ENCODE peak calls at places on chromosomes 11 and 22, in nine cellular contexts. U, X, H, L, D, O, P, T and E are unnamed samples.

GRCh38 chr11:11979487-11980117 is 28.8 kb downstream of the DKK3 start:
- DNase-seq in U (no peak), X (no peak), H (peak), L (peak), D (peak), O (no peak), P (peak), T (no peak), E (no peak)

GRCh38 chr11:69924308-69925161 is 105.3 kb upstream of the FGF3 start:
- DNase-seq in U (no peak), X (no peak), H (no peak), L (no peak), D (no peak), O (no peak), P (no peak), T (peak), E (no peak)

GRCh38 chr11:119029340-119030028 is 1.2 kb downstream of the SLC37A4 start:
- DNase-seq in U (peak), X (peak), H (peak), L (no peak), D (no peak), O (no peak), P (peak), T (peak), E (no peak)

GRCh38 chr11:63099555-63099954 is 44.5 kb downstream of the SLC22A24 start:
- DNase-seq in U (no peak), X (no peak), H (no peak), L (no peak), D (peak), O (no peak), P (no peak), T (no peak), E (no peak)

GRCh38 chr22:39727541-39727940 is 157.0 kb downstream of the CACNA1I start:
- DNase-seq in U (no peak), X (no peak), H (peak), L (no peak), D (no peak), O (no peak), P (no peak), T (no peak), E (no peak)

GRCh38 chr11:10322830-10323792 is 18.2 kb downstream of the ADM start:
- DNase-seq in U (peak), X (peak), H (peak), L (peak), D (peak), O (peak), P (peak), T (peak), E (no peak)

GRCh38 chr11:76579047-76579751 is 91.3 kb downstream of the LRRC32 start:
- DNase-seq in U (no peak), X (no peak), H (peak), L (no peak), D (no peak), O (peak), P (no peak), T (peak), E (no peak)

GRCh38 chr11:69149646-69150045 is 6.1 kb upstream of the SMIM38 start:
- DNase-seq in U (no peak), X (no peak), H (no peak), L (no peak), D (no peak), O (no peak), P (no peak), T (no peak), E (no peak)

GRCh38 chr11:27563201-27563600 is 56.6 kb upstream of the LIN7C start:
- DNase-seq in U (no peak), X (no peak), H (no peak), L (no peak), D (peak), O (no peak), P (no peak), T (no peak), E (no peak)

GRCh38 chr11:9060700-9061111 is 30.7 kb downstream of the SCUBE2 start:
- DNase-seq in U (no peak), X (peak), H (peak), L (no peak), D (no peak), O (no peak), P (no peak), T (no peak), E (no peak)

GRCh38 chr11:118789501-118790356 is 1.2 kb downstream of the DDX6 start:
- DNase-seq in U (peak), X (no peak), H (peak), L (no peak), D (peak), O (no peak), P (no peak), T (no peak), E (no peak)

GRCh38 chr11:134479206-134479955 is 67.3 kb upstream of the B3GAT1 start:
- DNase-seq in U (no peak), X (no peak), H (peak), L (no peak), D (no peak), O (no peak), P (no peak), T (no peak), E (no peak)

GRCh38 chr11:134063096-134063495 is 5.8 kb upstream of the JAM3 start:
- DNase-seq in U (no peak), X (no peak), H (no peak), L (no peak), D (no peak), O (no peak), P (no peak), T (no peak), E (no peak)

GRCh38 chr11:109423114-109423859 is 1.3 kb downstream of the C11orf87 start:
- DNase-seq in U (no peak), X (no peak), H (peak), L (no peak), D (peak), O (no peak), P (no peak), T (no peak), E (peak)

GRCh38 chr11:3859373-3859881 is 4.0 kb downstream of the STIM1 start:
- DNase-seq in U (peak), X (no peak), H (peak), L (no peak), D (no peak), O (no peak), P (peak), T (peak), E (no peak)

GRCh38 chr11:114138411-114138810 is 78.9 kb downstream of the ZBTB16 start:
- DNase-seq in U (no peak), X (no peak), H (no peak), L (no peak), D (no peak), O (no peak), P (no peak), T (no peak), E (no peak)

GRCh38 chr11:128165572-128165971 is 421.8 kb downstream of the ETS1 start:
- DNase-seq in U (no peak), X (no peak), H (no peak), L (no peak), D (no peak), O (no peak), P (no peak), T (no peak), E (no peak)

GRCh38 chr22:32355760-32356159 is 1.9 kb upstream of the RFPL3 start:
- DNase-seq in U (no peak), X (peak), H (peak), L (no peak), D (no peak), O (no peak), P (no peak), T (no peak), E (no peak)

GRCh38 chr11:81907996-81908395 is 825.7 kb downstream of the FAM181B start:
- DNase-seq in U (no peak), X (no peak), H (no peak), L (no peak), D (peak), O (no peak), P (no peak), T (no peak), E (no peak)

GRCh38 chr11:17171342-17171741 is 36.4 kb downstream of the PIK3C2A start:
- DNase-seq in U (no peak), X (no peak), H (no peak), L (no peak), D (peak), O (no peak), P (no peak), T (no peak), E (no peak)

GRCh38 chr11:122882189-122882808 is at the start of gene JHY:
- DNase-seq in U (no peak), X (no peak), H (no peak), L (no peak), D (no peak), O (no peak), P (peak), T (no peak), E (no peak)

GRCh38 chr11:117146521-117146920 is 2.4 kb downstream of the PAFAH1B2 start:
- DNase-seq in U (no peak), X (no peak), H (peak), L (no peak), D (peak), O (no peak), P (no peak), T (no peak), E (no peak)

GRCh38 chr11:11464555-11464954 is 111.5 kb upstream of the CSNK2A3 start:
- DNase-seq in U (no peak), X (no peak), H (no peak), L (no peak), D (peak), O (no peak), P (no peak), T (no peak), E (no peak)

GRCh38 chr11:114366331-114367243 is 33.7 kb downstream of the C11orf71 start:
- DNase-seq in U (no peak), X (no peak), H (no peak), L (no peak), D (peak), O (no peak), P (no peak), T (peak), E (no peak)

GRCh38 chr11:76824083-76824939 is 36.4 kb upstream of the ACER3 start:
- DNase-seq in U (peak), X (no peak), H (peak), L (no peak), D (peak), O (no peak), P (no peak), T (no peak), E (no peak)

GRCh38 chr22:24432059-24432853 is 4.9 kb downstream of the ADORA2A start:
- DNase-seq in U (peak), X (no peak), H (no peak), L (peak), D (peak), O (peak), P (no peak), T (peak), E (no peak)

GRCh38 chr11:121946514-121946913 is 169.5 kb downstream of the BLID start:
- DNase-seq in U (no peak), X (no peak), H (no peak), L (no peak), D (no peak), O (no peak), P (no peak), T (no peak), E (no peak)

GRCh38 chr11:37926772-37927171 is 1328.7 kb upstream of the RAG2 start:
- DNase-seq in U (no peak), X (no peak), H (no peak), L (no peak), D (no peak), O (no peak), P (no peak), T (no peak), E (no peak)

GRCh38 chr11:61814242-61814957 is 2.4 kb downstream of the FADS1 start:
- DNase-seq in U (peak), X (peak), H (peak), L (no peak), D (peak), O (no peak), P (no peak), T (no peak), E (peak)

GRCh38 chr11:118679483-118679882 is at the start of gene TREH:
- DNase-seq in U (peak), X (peak), H (no peak), L (no peak), D (no peak), O (no peak), P (no peak), T (no peak), E (no peak)

GRCh38 chr11:117143390-117143789 is 697 bp upstream of the PAFAH1B2 start:
- DNase-seq in U (peak), X (no peak), H (peak), L (peak), D (peak), O (peak), P (peak), T (peak), E (peak)

DNA sequence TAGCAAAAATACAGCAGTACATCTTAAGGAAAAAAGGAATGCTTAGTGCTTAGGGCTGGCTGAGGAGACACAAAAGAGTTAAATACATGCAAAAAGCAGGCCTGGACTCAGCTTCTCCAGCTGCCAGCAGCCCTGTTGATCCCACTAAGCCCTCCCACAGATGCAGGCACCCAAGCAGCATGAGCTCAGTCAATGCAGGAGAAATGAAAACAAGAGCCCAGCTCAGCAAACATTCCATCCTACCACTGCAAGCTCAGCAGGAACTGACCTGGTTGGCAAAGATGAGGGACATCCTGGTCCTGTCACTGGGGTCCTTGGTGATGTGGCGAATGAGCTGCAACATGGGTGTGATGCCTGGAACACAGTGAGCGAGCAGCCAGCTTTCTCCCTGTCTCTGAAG is 5.8 kb downstream of the CYB5R2 start:
- DNase-seq in U (no peak), X (no peak), H (no peak), L (no peak), D (no peak), O (no peak), P (no peak), T (no peak), E (no peak)
- H3K27ac ChIP-seq in U (no peak), X (no peak), H (no peak), L (no peak), D (no peak), O (no peak), P (no peak), T (no peak), E (peak)

DNA sequence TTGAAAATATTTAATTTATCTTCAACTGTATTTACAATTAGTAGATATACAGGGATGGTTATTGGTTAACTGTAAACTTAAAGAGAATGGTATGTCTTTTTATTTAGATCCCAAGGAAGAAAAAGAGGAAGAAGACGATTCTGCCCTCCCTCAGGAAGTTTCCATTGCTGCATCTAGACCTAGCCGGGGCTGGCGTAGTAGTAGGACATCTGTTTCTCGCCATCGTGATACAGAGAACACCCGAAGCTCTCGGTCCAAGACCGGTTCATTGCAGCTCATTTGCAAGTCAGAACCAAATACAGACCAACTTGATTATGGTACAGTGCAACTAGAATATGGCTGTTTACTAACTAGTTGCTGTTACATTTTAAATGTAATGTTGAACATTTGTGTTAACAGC is 12.7 kb upstream of the CNTF start:
- DNase-seq in U (no peak), X (no peak), H (no peak), L (no peak), D (no peak), O (no peak), P (no peak), T (no peak), E (no peak)
- H3K4me3 ChIP-seq in U (no peak), X (no peak), H (no peak), L (no peak), D (no peak), O (no peak), P (no peak), T (no peak), E (no peak)

GRCh38 chr11:126358763-126359160 is 3.3 kb downstream of the ST3GAL4 start:
- DNase-seq in U (no peak), X (no peak), H (no peak), L (no peak), D (no peak), O (no peak), P (no peak), T (peak), E (no peak)

GRCh38 chr11:126355324-126355925 is at the start of gene ST3GAL4:
- DNase-seq in U (peak), X (peak), H (peak), L (peak), D (peak), O (peak), P (peak), T (peak), E (peak)

GRCh38 chr11:126357969-126358762 is 2.7 kb downstream of the ST3GAL4 start:
- DNase-seq in U (no peak), X (peak), H (no peak), L (no peak), D (peak), O (peak), P (no peak), T (peak), E (no peak)

GRCh38 chr11:126355926-126356897 is 726 bp downstream of the ST3GAL4 start:
- DNase-seq in U (peak), X (peak), H (peak), L (no peak), D (peak), O (peak), P (no peak), T (peak), E (peak)

DNA sequence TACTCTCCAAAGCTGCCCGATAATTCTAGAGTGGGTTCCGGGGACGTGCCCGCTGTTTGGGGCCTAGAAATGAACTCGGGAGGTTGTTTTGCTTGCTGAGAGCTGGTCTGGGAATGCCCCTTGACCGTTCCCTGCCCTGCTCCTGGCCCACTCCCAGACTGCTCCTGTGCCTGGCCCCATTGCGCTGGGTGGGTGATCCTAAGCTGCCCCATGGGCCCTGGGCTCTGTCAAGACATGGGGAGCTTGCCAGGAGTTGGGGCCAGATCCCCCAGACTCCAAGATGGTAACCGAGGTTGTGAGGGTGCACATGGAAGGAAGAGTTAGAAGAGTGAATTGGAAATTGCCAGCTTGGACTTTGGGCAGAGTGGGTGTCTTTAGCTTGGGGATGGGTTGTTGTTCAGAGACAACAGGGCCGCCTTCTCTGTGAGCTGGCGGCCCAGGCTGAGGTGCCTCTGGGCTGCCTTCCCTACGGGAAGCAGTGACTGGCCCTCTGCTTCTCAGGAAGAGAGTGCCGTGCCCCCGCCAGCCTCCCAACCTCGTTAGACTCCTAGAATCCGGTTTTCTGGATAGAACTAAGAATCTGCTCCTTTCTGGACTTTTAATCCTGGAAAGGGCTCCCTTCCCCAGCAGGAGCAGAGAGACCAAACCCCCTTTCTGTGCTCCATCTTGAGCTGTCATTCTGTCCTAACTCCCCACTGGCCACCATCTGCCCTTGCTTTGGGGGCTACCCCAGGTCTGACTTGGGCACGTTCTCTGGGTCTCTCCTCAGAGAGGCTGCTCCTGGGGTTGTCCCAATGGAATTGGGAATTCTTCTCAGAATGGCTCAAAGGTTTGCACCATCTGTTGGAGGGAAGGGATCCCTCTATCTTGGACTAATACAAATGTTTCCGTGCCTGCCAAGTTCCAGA is 1.8 kb downstream of the ST3GAL4 start:
- DNase-seq in U (no peak), X (no peak), H (no peak), L (no peak), D (peak), O (peak), P (no peak), T (peak), E (no peak)
- H3K27ac ChIP-seq in U (peak), X (peak), H (no peak), L (peak), D (peak), O (peak), P (peak), T (no peak), E (peak)

GRCh38 chr22:30573594-30574094 is 821 bp downstream of the GAL3ST1 start:
- DNase-seq in U (peak), X (no peak), H (peak), L (no peak), D (no peak), O (no peak), P (peak), T (no peak), E (no peak)
- H3K4me3 ChIP-seq in U (no peak), X (peak), H (peak), L (no peak), D (no peak), O (no peak), P (no peak), T (no peak), E (peak)

GRCh38 chr22:35598396-35598710 is 18.8 kb downstream of the MB start:
- DNase-seq in U (no peak), X (no peak), H (no peak), L (no peak), D (no peak), O (no peak), P (peak), T (peak), E (no peak)
- H3K27ac ChIP-seq in U (no peak), X (no peak), H (no peak), L (peak), D (no peak), O (no peak), P (peak), T (no peak), E (no peak)

GRCh38 chr11:1559103-1559951 is 12.7 kb downstream of the DUSP8 start:
- DNase-seq in U (peak), X (no peak), H (peak), L (peak), D (peak), O (peak), P (peak), T (peak), E (peak)
- H3K4me3 ChIP-seq in U (no peak), X (no peak), H (no peak), L (no peak), D (no peak), O (no peak), P (peak), T (no peak), E (peak)